ENCODE peak calls at places on chromosomes 5 and 9, in six cellular contexts. M, U, G, E, F and I are unnamed samples.

GRCh38 chr9:122087406-122088200 is 5.5 kb downstream of the TTLL11 start:
- DNase-seq in G (peak; percentile 33), U (no peak), E (no peak), M (no peak), F (no peak), I (no peak)

GRCh38 chr5:165775094-165775493 is 2269.7 kb downstream of the MAT2B start:
- DNase-seq in U (no peak), G (no peak), E (no peak), M (no peak), F (peak; percentile 74), I (no peak)

GRCh38 chr5:76958976-76959767 is 6.3 kb downstream of the CRHBP start:
- DNase-seq in F (no peak), E (no peak), U (no peak), G (no peak), M (no peak), I (no peak)

GRCh38 chr5:125137535-125137934 is 391.1 kb upstream of the ZNF608 start:
- DNase-seq in E (peak; percentile 62), F (no peak), U (no peak), M (no peak), G (no peak), I (no peak)

GRCh38 chr9:133996531-133997520 is 4.7 kb upstream of the VAV2 start:
- DNase-seq in G (no peak), M (no peak), F (no peak), U (no peak), E (no peak), I (no peak)

GRCh38 chr5:61599370-61600140 is 267.5 kb downstream of the ZSWIM6 start:
- DNase-seq in M (no peak), E (peak; percentile 53), F (no peak), U (no peak), G (no peak), I (no peak)

GRCh38 chr5:176750144-176750543 is 60.2 kb upstream of the UNC5A start:
- DNase-seq in M (no peak), E (no peak), U (no peak), F (no peak), G (no peak), I (no peak)

GRCh38 chr9:131987232-131987631 is 92.4 kb downstream of the MED27 start:
- DNase-seq in M (no peak), U (no peak), F (no peak), G (no peak), E (no peak), I (no peak)

GRCh38 chr5:371811-372555 is 50.5 kb downstream of the AHRR start:
- DNase-seq in M (no peak), G (no peak), E (no peak), U (peak; percentile 55), F (no peak), I (no peak)

GRCh38 chr5:24110019-24110615 is 534.7 kb downstream of the CDH10 start:
- DNase-seq in F (no peak), U (no peak), M (peak; percentile 27), E (peak; percentile 57), G (no peak), I (no peak)

GRCh38 chr5:180623411-180623834 is 26.0 kb downstream of the FLT4 start:
- DNase-seq in F (no peak), E (no peak), U (no peak), M (no peak), G (no peak), I (no peak)

GRCh38 chr5:172906436-172906835 is 52.8 kb upstream of the RPL26L1 start:
- DNase-seq in E (no peak), M (no peak), G (no peak), U (no peak), F (no peak), I (no peak)

GRCh38 chr9:3993783-3994182 is 306.1 kb downstream of the GLIS3 start:
- DNase-seq in E (no peak), G (no peak), M (no peak), U (no peak), F (no peak), I (no peak)

GRCh38 chr5:10306806-10307205 is 896 bp downstream of the CMBL start:
- DNase-seq in G (no peak), M (no peak), E (peak; percentile 62), U (no peak), F (no peak), I (no peak)

GRCh38 chr5:66170196-66170919 is 26.3 kb downstream of the SREK1 start:
- DNase-seq in E (no peak), M (no peak), G (no peak), U (no peak), F (no peak), I (no peak)

GRCh38 chr9:75871624-75872023 is 18.8 kb upstream of the PCSK5 start:
- DNase-seq in F (no peak), U (no peak), M (no peak), E (no peak), G (no peak), I (no peak)

GRCh38 chr9:95230046-95230445 is 87.5 kb downstream of the FANCC start:
- DNase-seq in U (no peak), F (no peak), G (no peak), M (peak; percentile 26), E (peak; percentile 50), I (no peak)

GRCh38 chr5:136062563-136063274 is 33.9 kb downstream of the TGFBI start:
- DNase-seq in U (peak; percentile 30), G (no peak), F (no peak), M (peak; percentile 55), E (peak; percentile 59), I (no peak)

GRCh38 chr9:14895806-14896205 is 14.4 kb downstream of the FREM1 start:
- DNase-seq in F (no peak), G (no peak), U (no peak), M (no peak), E (no peak), I (no peak)

GRCh38 chr9:21684831-21685362 is 117.5 kb upstream of the MTAP start:
- DNase-seq in E (no peak), M (no peak), F (no peak), U (peak; percentile 74), G (no peak), I (no peak)

GRCh38 chr9:125238915-125239446 is 2.2 kb downstream of the HSPA5 start:
- DNase-seq in U (no peak), E (no peak), M (no peak), F (no peak), G (no peak), I (no peak)

GRCh38 chr5:142740474-142740873 is 29.7 kb upstream of the ARHGAP26 start:
- DNase-seq in F (no peak), U (no peak), G (no peak), M (no peak), E (no peak), I (no peak)

GRCh38 chr9:130837002-130837511 is 2.0 kb downstream of the ABL1 start:
- DNase-seq in U (no peak), G (no peak), F (no peak), E (peak; percentile 40), M (no peak), I (no peak)

GRCh38 chr5:26864061-26864460 is 174.3 kb downstream of the CDH9 start:
- DNase-seq in M (no peak), G (no peak), U (no peak), F (no peak), E (no peak), I (no peak)

GRCh38 chr5:18281947-18282557 is 647.8 kb downstream of the TAF11L14 start:
- DNase-seq in G (no peak), U (no peak), E (peak; percentile 67), M (peak; percentile 52), F (peak; percentile 78), I (no peak)

GRCh38 chr9:117415584-117415937 is 704 bp upstream of the ASTN2 start:
- DNase-seq in E (peak; percentile 56), U (no peak), G (no peak), F (no peak), M (peak; percentile 15), I (no peak)

GRCh38 chr5:94893404-94894145 is 275.1 kb downstream of the SLF1 start:
- DNase-seq in G (no peak), F (no peak), M (peak; percentile 31), E (peak; percentile 76), U (no peak), I (no peak)

GRCh38 chr5:138351056-138351455 is 1.4 kb upstream of the KDM3B start:
- DNase-seq in M (no peak), F (no peak), U (peak; percentile 4), G (no peak), E (no peak), I (no peak)

GRCh38 chr5:61280205-61280604 is 51.9 kb upstream of the ZSWIM6 start:
- DNase-seq in E (peak; percentile 70), U (no peak), F (peak; percentile 46), M (no peak), G (no peak), I (no peak)